ENCODE peak calls at places on chromosomes 3 and 15, in four cellular contexts. F is germinal center, B is aorta, E is hippocampal formation. A is an unnamed sample.

GRCh38 chr3:181316481-181316880 is 326.9 kb upstream of the DNAJC19 start:
- DNase-seq in F (no peak), E (no peak), B (no peak), A (no peak)

GRCh38 chr3:124592658-124593441 is 137.4 kb upstream of the UMPS start:
- DNase-seq in E (no peak), F (no peak), B (no peak), A (no peak)

GRCh38 chr3:182420741-182421140 is 372.6 kb upstream of the ATP11B start:
- DNase-seq in F (no peak), E (no peak), B (no peak), A (no peak)

GRCh38 chr15:89501646-89502045 is 5.3 kb upstream of the RHCG start:
- DNase-seq in F (no peak), B (no peak), E (no peak), A (no peak)

GRCh38 chr3:86047329-86047625 is 943.7 kb downstream of the VGLL3 start:
- DNase-seq in F (no peak), B (no peak), E (no peak), A (no peak)

GRCh38 chr3:123692041-123692440 is 107.2 kb upstream of the HACD2 start:
- DNase-seq in F (no peak), E (no peak), B (no peak), A (no peak)

GRCh38 chr3:69300296-69300695 is 85.6 kb downstream of the FRMD4B start:
- DNase-seq in F (no peak), B (no peak), E (no peak), A (no peak)

GRCh38 chr3:42451116-42451515 is 40.7 kb upstream of the LYZL4 start:
- DNase-seq in B (no peak), E (no peak), F (no peak), A (no peak)

GRCh38 chr3:127221062-127222035 is 28.4 kb downstream of the PRR23E start:
- DNase-seq in B (no peak), F (no peak), E (no peak), A (no peak)

GRCh38 chr3:142031575-142031974 is 117.8 kb downstream of the TFDP2 start:
- DNase-seq in B (no peak), E (no peak), F (no peak), A (no peak)

GRCh38 chr3:127275287-127275781 is 12.5 kb downstream of the PRR20G start:
- DNase-seq in B (no peak), E (no peak), F (no peak), A (no peak)

GRCh38 chr3:127857270-127857801 is 35.0 kb upstream of the MGLL start:
- DNase-seq in B (no peak), F (peak), E (no peak), A (no peak)

GRCh38 chr15:83998486-83998885 is 237.1 kb upstream of the GOLGA6L4 start:
- DNase-seq in F (no peak), E (no peak), B (no peak), A (no peak)

GRCh38 chr3:127038923-127039581 is 56.1 kb downstream of the PLXNA1 start:
- DNase-seq in B (peak), F (no peak), E (no peak), A (no peak)

GRCh38 chr3:172562881-172563835 is 39.9 kb upstream of the TNFSF10 start:
- DNase-seq in F (no peak), E (no peak), B (no peak), A (no peak)

GRCh38 chr3:14788644-14789043 is 30.1 kb upstream of the FGD5 start:
- DNase-seq in E (no peak), B (peak), F (no peak), A (no peak)

GRCh38 chr3:127491909-127492308 is 98.6 kb downstream of the TPRA1 start:
- DNase-seq in E (no peak), B (no peak), F (no peak), A (no peak)

GRCh38 chr3:18725668-18726407 is 300.7 kb upstream of the SATB1 start:
- DNase-seq in E (no peak), B (no peak), F (no peak), A (no peak)

GRCh38 chr3:169303660-169304059 is 359.9 kb downstream of the MECOM start:
- DNase-seq in E (no peak), B (no peak), F (no peak), A (no peak)

GRCh38 chr3:124837730-124838186 is 49.4 kb downstream of the ITGB5 start:
- DNase-seq in B (peak), E (no peak), F (no peak), A (no peak)

GRCh38 chr15:55530861-55531313 is 22.9 kb upstream of the DNAAF4 start:
- DNase-seq in B (no peak), E (no peak), F (no peak), A (no peak)

GRCh38 chr3:70824078-70824477 is 511.6 kb upstream of the MDFIC2 start:
- DNase-seq in B (no peak), F (no peak), E (no peak), A (no peak)

GRCh38 chr3:14962762-14963161 is 15.4 kb downstream of the NR2C2 start:
- DNase-seq in F (no peak), B (no peak), E (no peak), A (no peak)

GRCh38 chr15:74540135-74540760 is 772 bp upstream of the ARID3B start:
- DNase-seq in E (no peak), B (no peak), F (peak), A (no peak)

GRCh38 chr3:15339786-15340215 is 7.4 kb upstream of the SH3BP5 start:
- DNase-seq in E (no peak), B (no peak), F (no peak), A (no peak)

GRCh38 chr15:69465253-69465652 is 12.6 kb downstream of the RPLP1 start:
- DNase-seq in F (no peak), B (no peak), E (no peak), A (no peak)

GRCh38 chr3:2656806-2657205 is 453.4 kb downstream of the IL5RA start:
- DNase-seq in B (no peak), F (no peak), E (no peak), A (no peak)

GRCh38 chr15:92009162-92009561 is 155.7 kb downstream of the SLCO3A1 start:
- DNase-seq in E (no peak), F (no peak), B (no peak), A (no peak)

GRCh38 chr3:193014961-193015360 is 97.3 kb upstream of the MB21D2 start:
- DNase-seq in E (no peak), B (no peak), F (no peak), A (no peak)